ENCODE peak calls at places on chromosomes 6 and 20, in six cellular contexts. B, G, R, X, N and W are unnamed samples.

GRCh38 chr20:3874194-3874824 is 14.9 kb upstream of the PANK2 start:
- DNase-seq in B (no peak), G (no peak), R (no peak), X (no peak), N (no peak), W (no peak)

GRCh38 chr6:147651249-147652063 is 143.0 kb downstream of the SAMD5 start:
- DNase-seq in B (peak; percentile 70), G (peak; percentile 51), R (no peak), X (no peak), N (peak; percentile 81), W (peak; percentile 34)

GRCh38 chr6:145214570-145214969 is 520.8 kb downstream of the EPM2A start:
- DNase-seq in B (peak; percentile 37), G (peak; percentile 39), R (peak; percentile 8), X (no peak), N (peak; percentile 55), W (peak; percentile 43)

GRCh38 chr20:36273414-36274247 is 32.5 kb upstream of the DLGAP4 start:
- DNase-seq in B (peak; percentile 41), G (peak; percentile 16), R (no peak), X (peak; percentile 41), N (peak; percentile 82), W (peak; percentile 6)

GRCh38 chr6:11607381-11607780 is 69.8 kb downstream of the TMEM170B start:
- DNase-seq in B (peak; percentile 80), G (peak; percentile 31), R (no peak), X (no peak), N (peak; percentile 45), W (peak; percentile 43)

GRCh38 chr6:11368264-11368663 is 135.8 kb upstream of the NEDD9 start:
- DNase-seq in B (no peak), G (no peak), R (no peak), X (no peak), N (no peak), W (no peak)

GRCh38 chr20:54244113-54244512 is 36.2 kb downstream of the PFDN4 start:
- DNase-seq in B (no peak), G (no peak), R (no peak), X (no peak), N (no peak), W (no peak)

GRCh38 chr6:100657678-100658330 is 193.1 kb upstream of the SIM1 start:
- DNase-seq in B (no peak), G (peak; percentile 3), R (no peak), X (no peak), N (peak; percentile 61), W (peak; percentile 18)

GRCh38 chr6:3046295-3046694 is 22.0 kb upstream of the RIPK1 start:
- DNase-seq in B (no peak), G (no peak), R (no peak), X (no peak), N (peak; percentile 23), W (no peak)

GRCh38 chr20:38219006-38219950 is 41.3 kb downstream of the KIAA1755 start:
- DNase-seq in B (no peak), G (no peak), R (no peak), X (no peak), N (no peak), W (no peak)

GRCh38 chr20:61220131-61220530 is 31.9 kb upstream of the CDH4 start:
- DNase-seq in B (no peak), G (no peak), R (no peak), X (no peak), N (no peak), W (no peak)

GRCh38 chr6:44058617-44059358 is 68.5 kb downstream of the MRPL14 start:
- DNase-seq in B (peak; percentile 94), G (peak; percentile 100), R (no peak), X (no peak), N (peak; percentile 95), W (peak; percentile 100)

GRCh38 chr20:1001116-1001515 is 995 bp downstream of the RSPO4 start:
- DNase-seq in B (no peak), G (no peak), R (no peak), X (no peak), N (no peak), W (no peak)
- H3K4me3 ChIP-seq in B (no peak overlapping the region), G (no peak overlapping the region), R (no peak overlapping the region), X (peak overlapping the region; percentile 69), N (no peak overlapping the region), W (peak overlapping the region; percentile 31)

GRCh38 chr6:49341869-49342268 is 121.2 kb downstream of the MMUT start:
- DNase-seq in B (no peak), G (no peak), R (no peak), X (no peak), N (no peak), W (no peak)
- H2BK5ac ChIP-seq in B (no peak overlapping the region), G (no peak overlapping the region), R (no peak overlapping the region), X (peak overlapping the region; percentile 88), N (peak overlapping the region; percentile 31), W (no peak overlapping the region)

DNA sequence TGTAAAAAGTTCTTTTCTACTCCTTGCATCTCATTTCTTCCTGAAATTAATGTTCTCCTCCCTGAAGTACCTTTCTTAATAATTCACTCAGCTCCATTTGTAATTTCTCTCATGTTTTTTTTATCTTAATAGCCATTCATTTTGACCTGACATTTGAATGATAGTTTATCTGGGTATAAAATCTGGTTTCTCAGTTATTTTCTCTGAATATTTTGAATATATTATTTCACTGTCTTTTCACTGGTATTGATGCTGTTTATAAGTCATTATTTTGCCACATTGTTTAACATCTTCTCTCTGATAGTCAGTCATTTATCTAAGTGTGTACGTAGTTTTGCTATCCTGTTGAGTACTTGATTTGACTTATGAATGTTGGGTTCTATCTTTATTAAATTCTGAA is 68.8 kb upstream of the ARHGAP18 start:
- DNase-seq in B (no peak), G (no peak), R (no peak), X (no peak), N (no peak), W (no peak)
- H3K4me3 ChIP-seq in B (no peak overlapping the region), G (no peak overlapping the region), R (no peak overlapping the region), X (no peak overlapping the region), N (no peak overlapping the region), W (no peak overlapping the region)

GRCh38 chr6:109383438-109383940 is 1.2 kb upstream of the CD164 start:
- DNase-seq in B (peak; percentile 5), G (no peak), R (no peak), X (no peak), N (peak; percentile 41), W (peak; percentile 56)

GRCh38 chr6:109381007-109381746 is 1.1 kb downstream of the CD164 start:
- DNase-seq in B (no peak), G (peak; percentile 20), R (no peak), X (no peak), N (peak; percentile 69), W (peak; percentile 50)

GRCh38 chr6:109382576-109383437 is 540 bp upstream of the CD164 start:
- DNase-seq in B (peak; percentile 97), G (peak; percentile 92), R (peak; percentile 97), X (peak; percentile 96), N (peak; percentile 97), W (peak; percentile 96)

GRCh38 chr6:109379706-109380105 is 2.6 kb downstream of the CD164 start:
- DNase-seq in B (no peak), G (peak; percentile 59), R (no peak), X (no peak), N (peak; percentile 40), W (no peak)

GRCh38 chr6:109381747-109382575 is at the start of gene CD164:
- DNase-seq in B (peak; percentile 97), G (peak; percentile 93), R (no peak), X (no peak), N (peak; percentile 99), W (peak; percentile 96)
- H2BK5ac ChIP-seq in B (peak within 1 kb of the TSS; percentile 100), G (peak within 1 kb of the TSS; percentile 99), R (peak within 1 kb of the TSS; percentile 99), X (peak within 1 kb of the TSS; percentile 100), N (peak within 1 kb of the TSS; percentile 94), W (peak within 1 kb of the TSS; percentile 100)

GRCh38 chr6:54784021-54784420 is 62.5 kb upstream of the FAM83B start:
- DNase-seq in B (no peak), G (peak; percentile 1), R (no peak), X (no peak), N (no peak), W (peak; percentile 18)

GRCh38 chr6:54786154-54786553 is 60.4 kb upstream of the FAM83B start:
- DNase-seq in B (no peak), G (no peak), R (no peak), X (no peak), N (no peak), W (no peak)
- H3K4me3 ChIP-seq in B (no peak overlapping the region), G (no peak overlapping the region), R (no peak overlapping the region), X (no peak overlapping the region), N (no peak overlapping the region), W (no peak overlapping the region)

GRCh38 chr20:24629668-24630067 is 160.2 kb downstream of the SYNDIG1 start:
- DNase-seq in B (no peak), G (no peak), R (no peak), X (no peak), N (no peak), W (peak; percentile 24)
- H2BK5ac ChIP-seq in B (no peak overlapping the region), G (no peak overlapping the region), R (no peak overlapping the region), X (no peak overlapping the region), N (no peak overlapping the region), W (no peak overlapping the region)

GRCh38 chr20:44586289-44586911 is 4.0 kb downstream of the PKIG start:
- DNase-seq in B (no peak), G (no peak), R (no peak), X (no peak), N (no peak), W (no peak)

GRCh38 chr20:44586986-44587980 is 4.9 kb downstream of the PKIG start:
- DNase-seq in B (no peak), G (peak; percentile 50), R (no peak), X (no peak), N (peak; percentile 65), W (peak; percentile 15)

GRCh38 chr20:44583179-44583578 is 800 bp downstream of the PKIG start:
- DNase-seq in B (no peak), G (peak; percentile 37), R (no peak), X (no peak), N (no peak), W (peak; percentile 66)

GRCh38 chr20:44584103-44584690 is 1.8 kb downstream of the PKIG start:
- DNase-seq in B (no peak), G (no peak), R (no peak), X (no peak), N (no peak), W (no peak)

DNA sequence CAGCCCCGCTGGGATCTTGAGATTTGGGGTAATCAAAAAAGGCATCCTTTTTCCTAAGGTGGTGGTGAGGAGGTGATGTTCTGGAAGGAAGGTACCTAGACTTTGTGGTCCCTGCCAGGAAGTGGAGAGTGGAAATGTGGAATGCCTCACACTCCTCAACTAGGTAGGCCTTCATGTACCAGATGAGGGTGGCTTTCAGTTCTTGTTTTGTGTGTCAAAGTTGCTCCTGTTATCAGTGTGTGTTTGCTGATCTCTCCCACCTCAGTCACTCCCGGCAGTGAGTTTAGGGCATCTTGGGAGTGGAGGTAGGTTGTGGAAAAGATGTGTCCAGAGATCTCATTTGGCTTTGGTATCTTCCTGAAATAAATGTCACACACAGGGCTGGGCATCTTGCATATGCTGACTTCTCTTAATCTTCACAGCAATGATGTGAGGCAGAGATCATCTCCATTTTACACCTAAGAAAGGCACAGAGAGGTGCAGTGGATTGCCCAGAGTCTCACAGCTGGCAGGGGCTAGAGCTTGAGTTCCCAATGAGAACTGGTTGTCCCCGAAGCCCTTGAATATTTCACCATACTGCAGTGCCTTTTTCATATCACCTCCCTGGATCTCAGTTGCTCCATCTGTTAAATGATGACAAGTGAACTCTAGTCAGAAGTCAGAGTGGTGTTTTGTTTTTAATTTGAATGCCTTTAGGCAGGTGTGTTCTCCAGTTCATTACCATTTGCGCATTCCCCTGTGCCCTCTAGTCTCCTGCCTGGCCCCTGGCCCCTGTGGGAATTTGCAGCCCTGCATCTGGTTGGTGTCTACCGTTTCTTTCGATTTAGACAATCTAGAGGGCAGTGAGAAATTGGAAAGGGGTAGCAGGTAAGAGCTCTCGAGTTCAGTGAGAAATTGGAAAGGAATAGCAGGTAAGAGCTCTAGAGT is 2.9 kb downstream of the PKIG start:
- DNase-seq in B (no peak), G (no peak), R (no peak), X (no peak), N (peak; percentile 32), W (no peak)
- H3K4me3 ChIP-seq in B (no peak overlapping the region), G (no peak overlapping the region), R (no peak overlapping the region), X (peak overlapping the region; percentile 9), N (no peak overlapping the region), W (peak overlapping the region; percentile 88)